ENCODE peak calls at places on chromosome 22, in eight cellular contexts. Z is psoas muscle, E is cardiac muscle cell, A is spleen, V is mucosa of descending colon, R is osteoblast, X is body of pancreas, M is transverse colon. J is an unnamed sample. For H3K4me1, the result is how much of the 10 kb centered on the place peaks cover.

GRCh38 chr22:49686495-49687219 is 141.0 kb downstream of the BRD1 start:
- DNase-seq in A (peak), X (no peak), V (no peak), R (no peak), E (no peak), Z (no peak), M (no peak), J (no peak)

GRCh38 chr22:19290400-19291217 is 910 bp downstream of the CLTCL1 start:
- DNase-seq in Z (no peak), A (peak), X (no peak), M (no peak), V (peak), E (peak), R (peak), J (no peak)

GRCh38 chr22:30790366-30790765 is 95.7 kb downstream of the OSBP2 start:
- DNase-seq in X (no peak), A (no peak), V (no peak), Z (no peak), R (no peak), M (no peak), E (no peak), J (no peak)

GRCh38 chr22:49734390-49734789 is 93.3 kb downstream of the BRD1 start:
- DNase-seq in M (no peak), A (no peak), X (no peak), R (no peak), Z (no peak), E (no peak), V (no peak), J (peak)

GRCh38 chr22:21762712-21763581 is 27.4 kb upstream of the YPEL1 start:
- DNase-seq in M (no peak), X (no peak), V (no peak), R (no peak), Z (no peak), E (no peak), A (no peak), J (no peak)

GRCh38 chr22:38921126-38921525 is 36.3 kb upstream of the APOBEC3A start:
- DNase-seq in M (peak), Z (no peak), V (peak), R (no peak), E (no peak), X (peak), A (no peak), J (no peak)

GRCh38 chr22:20131593-20131855 is at the start of gene ZDHHC8:
- DNase-seq in V (peak), A (peak), E (peak), Z (peak), M (peak), R (peak), X (no peak), J (no peak)

GRCh38 chr22:19887251-19887985 is 32.7 kb upstream of the GNB1L start:
- DNase-seq in V (no peak), R (peak), E (no peak), X (no peak), M (no peak), A (peak), Z (peak), J (no peak)

GRCh38 chr22:47409501-47410275 is 647.2 kb downstream of the TBC1D22A start:
- DNase-seq in R (peak), M (no peak), A (no peak), X (no peak), E (no peak), V (no peak), Z (no peak), J (peak)

GRCh38 chr22:19691721-19692341 is 22.5 kb upstream of the SEPTIN5 start:
- DNase-seq in Z (no peak), R (peak), E (peak), X (no peak), M (no peak), V (no peak), A (peak), J (no peak)

GRCh38 chr22:30245985-30246901 is at the start of gene LIF:
- DNase-seq in M (peak), V (no peak), A (peak), Z (no peak), E (peak), R (peak), X (no peak), J (no peak)

GRCh38 chr22:24455751-24456426 is 28.5 kb downstream of the ADORA2A start:
- DNase-seq in A (no peak), M (no peak), R (no peak), X (no peak), Z (no peak), E (no peak), V (no peak), J (no peak)

GRCh38 chr22:19815823-19816290 is 38.8 kb downstream of the GNB1L start:
- DNase-seq in M (no peak), X (no peak), E (no peak), A (no peak), R (peak), Z (no peak), V (no peak), J (peak)

GRCh38 chr22:48277868-48278581 is 1515.6 kb downstream of the TBC1D22A start:
- DNase-seq in X (no peak), E (no peak), M (no peak), A (no peak), Z (no peak), R (no peak), V (peak), J (no peak)

GRCh38 chr22:41876275-41876674 is 38.6 kb downstream of the SHISA8 start:
- DNase-seq in E (no peak), V (no peak), A (no peak), Z (no peak), X (no peak), R (peak), M (no peak), J (no peak)

GRCh38 chr22:40583058-40583741 is 53.3 kb downstream of the MRTFA start:
- DNase-seq in A (no peak), E (no peak), M (no peak), R (no peak), X (no peak), Z (no peak), V (no peak), J (no peak)

GRCh38 chr22:48316245-48316875 is 1511.3 kb downstream of the BRD1 start:
- DNase-seq in X (no peak), Z (no peak), R (no peak), A (peak), E (no peak), M (no peak), V (no peak), J (peak)

GRCh38 chr22:49212002-49212401 is 615.7 kb downstream of the BRD1 start:
- DNase-seq in X (no peak), M (no peak), V (no peak), R (no peak), A (peak), Z (no peak), E (no peak), J (peak)

GRCh38 chr22:39612811-39613548 is 42.4 kb downstream of the CACNA1I start:
- DNase-seq in V (no peak), M (no peak), Z (no peak), E (no peak), X (no peak), A (no peak), R (peak), J (no peak)

GRCh38 chr22:41910599-41911291 is 4.1 kb downstream of the SHISA8 start:
- DNase-seq in A (no peak), E (no peak), X (peak), V (no peak), M (no peak), Z (no peak), R (peak), J (peak)

DNA sequence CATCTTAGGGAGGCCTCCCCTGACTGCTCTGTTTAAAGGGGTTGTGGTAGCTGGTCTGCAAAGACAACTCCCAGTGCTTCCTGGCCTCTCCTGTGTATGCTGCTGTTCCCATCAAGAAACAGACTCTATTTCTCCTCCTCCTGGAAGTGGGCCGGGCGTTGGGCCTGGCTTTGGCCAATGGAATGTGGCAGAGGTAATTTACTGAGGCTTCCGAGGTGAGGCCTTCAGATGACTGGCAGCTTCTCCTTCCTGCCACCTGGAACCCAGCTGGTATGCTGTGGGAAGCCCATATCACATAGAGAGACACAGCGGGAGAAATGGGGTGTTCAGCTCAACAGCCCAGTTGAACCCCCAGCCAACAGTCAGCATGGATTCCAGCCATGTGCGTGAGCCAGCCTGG is 25.1 kb upstream of the EIF3D start:
- DNase-seq in Z (no peak), M (no peak), A (no peak), V (no peak), X (no peak), R (no peak), E (no peak), J (no peak)
- TF ChIP-seq CTCF in Z (no peak), M (no peak), A (no peak), V (no peak), X (no peak), R (no peak), E (no peak), J (no peak)

GRCh38 chr22:35542972-35543516 is 2.4 kb downstream of the RASD2 start:
- DNase-seq in M (no peak), R (no peak), E (no peak), Z (no peak), A (no peak), V (no peak), X (no peak), J (no peak)

GRCh38 chr22:35540600-35541253 is at the start of gene RASD2:
- DNase-seq in X (peak), E (peak), Z (peak), A (no peak), V (peak), M (peak), R (peak), J (no peak)

GRCh38 chr22:35542157-35542971 is 1.7 kb downstream of the RASD2 start:
- DNase-seq in A (no peak), E (no peak), V (no peak), Z (no peak), X (no peak), R (no peak), M (no peak), J (no peak)

GRCh38 chr22:35539910-35540599 is 576 bp upstream of the RASD2 start:
- DNase-seq in Z (peak), X (peak), A (peak), M (peak), R (peak), V (peak), E (peak), J (no peak)

DNA sequence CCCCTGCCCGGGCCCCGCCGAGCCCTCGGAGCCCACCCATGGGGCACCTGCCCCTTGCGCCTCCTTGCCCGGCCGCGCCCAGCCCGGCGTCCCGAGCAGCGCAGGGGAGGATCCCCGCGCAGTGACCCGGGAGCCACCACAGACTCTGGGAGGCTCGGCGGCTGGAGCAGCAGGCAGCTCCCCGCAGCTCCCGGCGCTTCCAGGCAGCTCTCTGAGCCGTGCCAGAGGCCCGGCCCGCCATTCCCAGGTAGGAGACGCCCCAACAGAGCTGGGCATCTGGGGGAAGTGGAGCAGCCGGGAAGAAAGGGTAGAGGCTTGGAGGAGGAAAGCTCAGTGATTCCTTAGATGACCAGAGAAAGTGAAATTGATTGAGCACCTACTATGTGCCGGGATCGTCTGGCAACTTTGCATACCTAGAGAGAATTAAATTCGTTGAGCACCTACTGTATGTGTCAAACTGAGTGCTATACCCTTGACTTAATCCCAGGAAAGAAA is 670 bp downstream of the RASD2 start:
- DNase-seq in A (no peak), V (peak), X (no peak), E (peak), Z (no peak), R (peak), M (peak), J (no peak)
- H3K4me3 ChIP-seq in A (no peak), V (peak), X (no peak), E (peak), Z (peak), R (peak), M (peak), J (peak)

DNA sequence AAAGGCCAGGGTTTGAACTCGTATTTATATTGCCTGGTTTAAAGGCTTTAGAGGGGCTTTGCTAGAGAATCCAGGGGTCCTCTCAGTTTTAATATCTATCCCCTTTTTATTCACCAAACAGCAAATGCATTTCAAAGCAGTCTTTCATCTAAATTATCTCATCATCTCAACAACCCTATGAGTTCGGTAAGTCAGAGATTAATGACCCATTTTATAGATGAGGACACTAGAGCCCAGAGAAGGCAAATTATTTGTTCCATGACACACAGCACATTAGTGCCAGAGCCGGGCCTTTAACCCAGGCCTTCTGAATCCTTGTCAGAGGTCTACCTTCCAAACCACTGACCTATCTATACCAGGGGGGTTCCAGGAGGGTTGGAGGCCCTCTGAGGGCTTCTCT is 16.8 kb upstream of the YWHAH start:
- DNase-seq in Z (no peak), E (no peak), A (no peak), M (no peak), R (no peak), X (no peak), V (no peak), J (no peak)
- H3K4me1 ChIP-seq in Z (under half), E (under half), A (under half), M (under half), R (under half), X (under half), V (under half), J (under half)

GRCh38 chr22:27990879-27991278 is 71.8 kb upstream of the PITPNB start:
- DNase-seq in M (peak), V (peak), E (peak), A (no peak), R (peak), X (peak), Z (peak), J (peak)
- TF ChIP-seq CTCF in M (peak), V (no peak), E (peak), A (peak), R (peak), X (no peak), Z (peak), J (peak)